ENCODE peak calls at places on chromosome 1, in five cellular contexts. Q is substantia nigra, Z is iris pigment epithelial cell, S is NAMALWA, G is ovary. W is an unnamed sample.

GRCh38 chr1:34400690-34401089 is 224.0 kb downstream of the C1orf94 start:
- DNase-seq in Q (no peak), Z (no peak), S (no peak), G (no peak), W (no peak)

GRCh38 chr1:171754971-171755370 is 13.1 kb upstream of the VAMP4 start:
- DNase-seq in Q (no peak), Z (peak; percentile 57), S (no peak), G (no peak), W (no peak)

GRCh38 chr1:228358039-228358763 is 48.4 kb downstream of the TRIM11 start:
- DNase-seq in Q (no peak), Z (no peak), S (no peak), G (no peak), W (no peak)

GRCh38 chr1:228175316-228176023 is 9.9 kb downstream of the IBA57 start:
- DNase-seq in Q (no peak), Z (no peak), S (no peak), G (peak; percentile 21), W (no peak)

GRCh38 chr1:23100074-23100748 is 68.4 kb downstream of the LUZP1 start:
- DNase-seq in Q (no peak), Z (peak; percentile 99), S (no peak), G (no peak), W (no peak)

GRCh38 chr1:59105548-59106507 is 191.1 kb upstream of the FGGY start:
- DNase-seq in Q (no peak), Z (no peak), S (no peak), G (no peak), W (peak; percentile 38)

GRCh38 chr1:201146626-201147390 is 7.5 kb downstream of the TMEM9 start:
- DNase-seq in Q (no peak), Z (no peak), S (no peak), G (no peak), W (no peak)

GRCh38 chr1:44239337-44239960 is 26.2 kb downstream of the DMAP1 start:
- DNase-seq in Q (no peak), Z (peak; percentile 46), S (no peak), G (peak; percentile 52), W (peak; percentile 81)

GRCh38 chr1:42931911-42932422 is 26.7 kb downstream of the SLC2A1 start:
- DNase-seq in Q (peak; percentile 15), Z (no peak), S (peak; percentile 83), G (no peak), W (peak; percentile 65)

GRCh38 chr1:233172201-233172600 is 123.3 kb downstream of the PCNX2 start:
- DNase-seq in Q (no peak), Z (peak; percentile 72), S (peak; percentile 51), G (no peak), W (no peak)

GRCh38 chr1:22262583-22262982 is 119.7 kb upstream of the WNT4 start:
- DNase-seq in Q (no peak), Z (no peak), S (peak; percentile 80), G (no peak), W (no peak)

GRCh38 chr1:167454929-167455785 is 63.2 kb downstream of the CD247 start:
- DNase-seq in Q (peak; percentile 38), Z (peak; percentile 26), S (peak; percentile 74), G (peak; percentile 41), W (peak; percentile 62)

W was measured in heart left ventricle.